ENCODE peak calls at places on chromosome 16, in seven cellular contexts. One of them, this sample, is unnamed.

GRCh38 chr16:87896924-87897562 is 27.7 kb upstream of the SLC7A5 start:
- DNase-seq in A549: no peak
- DNase-seq in K562: no peak
- DNase-seq in stomach: no peak
- DNase-seq in tibial nerve: no peak
- DNase-seq in suprapubic skin: no peak
- DNase-seq in SK-N-SH: no peak
- DNase-seq in this sample: no peak

GRCh38 chr16:80687606-80688005 is 116.8 kb downstream of the CDYL2 start:
- DNase-seq in A549: no peak
- DNase-seq in K562: no peak
- DNase-seq in stomach: no peak
- DNase-seq in tibial nerve: no peak
- DNase-seq in suprapubic skin: no peak
- DNase-seq in SK-N-SH: no peak
- DNase-seq in this sample: no peak

GRCh38 chr16:80627108-80627507 is 86.3 kb downstream of the DYNLRB2 start:
- DNase-seq in A549: no peak
- DNase-seq in K562: no peak
- DNase-seq in stomach: no peak
- DNase-seq in tibial nerve: no peak
- DNase-seq in suprapubic skin: no peak
- DNase-seq in SK-N-SH: no peak
- DNase-seq in this sample: no peak

GRCh38 chr16:26317885-26318284 is 626.1 kb downstream of the HS3ST4 start:
- DNase-seq in A549: no peak
- DNase-seq in K562: no peak
- DNase-seq in stomach: no peak
- DNase-seq in tibial nerve: no peak
- DNase-seq in suprapubic skin: no peak
- DNase-seq in SK-N-SH: no peak
- DNase-seq in this sample: no peak

GRCh38 chr16:69329369-69330285 is 761 bp downstream of the PDF start:
- DNase-seq in A549: no peak
- DNase-seq in K562: no peak
- DNase-seq in stomach: no peak
- DNase-seq in tibial nerve: no peak
- DNase-seq in suprapubic skin: no peak
- DNase-seq in SK-N-SH: peak
- DNase-seq in this sample: peak

GRCh38 chr16:3358884-3359283 is 3.2 kb downstream of the OR2C1 start:
- DNase-seq in A549: no peak
- DNase-seq in K562: no peak
- DNase-seq in stomach: no peak
- DNase-seq in tibial nerve: no peak
- DNase-seq in suprapubic skin: no peak
- DNase-seq in SK-N-SH: no peak
- DNase-seq in this sample: no peak

GRCh38 chr16:72349719-72350118 is 177.8 kb upstream of the PMFBP1 start:
- DNase-seq in A549: no peak
- DNase-seq in K562: no peak
- DNase-seq in stomach: no peak
- DNase-seq in tibial nerve: no peak
- DNase-seq in suprapubic skin: no peak
- DNase-seq in SK-N-SH: no peak
- DNase-seq in this sample: no peak

GRCh38 chr16:5062790-5063765 is 2.7 kb downstream of the C16orf89 start:
- DNase-seq in A549: no peak
- DNase-seq in K562: no peak
- DNase-seq in stomach: no peak
- DNase-seq in tibial nerve: no peak
- DNase-seq in suprapubic skin: no peak
- DNase-seq in SK-N-SH: no peak
- DNase-seq in this sample: no peak

GRCh38 chr16:88570691-88571092 is 489 bp downstream of the ZC3H18 start:
- DNase-seq in A549: no peak
- DNase-seq in K562: peak
- DNase-seq in stomach: no peak
- DNase-seq in tibial nerve: no peak
- DNase-seq in suprapubic skin: no peak
- DNase-seq in SK-N-SH: no peak
- DNase-seq in this sample: no peak

GRCh38 chr16:7342598-7342997 is 10.0 kb downstream of the RBFOX1 start:
- DNase-seq in A549: no peak
- DNase-seq in K562: no peak
- DNase-seq in stomach: no peak
- DNase-seq in tibial nerve: no peak
- DNase-seq in suprapubic skin: no peak
- DNase-seq in SK-N-SH: no peak
- DNase-seq in this sample: no peak

GRCh38 chr16:316741-317464 is 33.9 kb downstream of the PDIA2 start:
- DNase-seq in A549: no peak
- DNase-seq in K562: no peak
- DNase-seq in stomach: no peak
- DNase-seq in tibial nerve: no peak
- DNase-seq in suprapubic skin: no peak
- DNase-seq in SK-N-SH: no peak
- DNase-seq in this sample: no peak

GRCh38 chr16:71526111-71526998 is at the start of gene CHST4:
- DNase-seq in A549: peak
- DNase-seq in K562: no peak
- DNase-seq in stomach: no peak
- DNase-seq in tibial nerve: no peak
- DNase-seq in suprapubic skin: no peak
- DNase-seq in SK-N-SH: no peak
- DNase-seq in this sample: no peak

DNA sequence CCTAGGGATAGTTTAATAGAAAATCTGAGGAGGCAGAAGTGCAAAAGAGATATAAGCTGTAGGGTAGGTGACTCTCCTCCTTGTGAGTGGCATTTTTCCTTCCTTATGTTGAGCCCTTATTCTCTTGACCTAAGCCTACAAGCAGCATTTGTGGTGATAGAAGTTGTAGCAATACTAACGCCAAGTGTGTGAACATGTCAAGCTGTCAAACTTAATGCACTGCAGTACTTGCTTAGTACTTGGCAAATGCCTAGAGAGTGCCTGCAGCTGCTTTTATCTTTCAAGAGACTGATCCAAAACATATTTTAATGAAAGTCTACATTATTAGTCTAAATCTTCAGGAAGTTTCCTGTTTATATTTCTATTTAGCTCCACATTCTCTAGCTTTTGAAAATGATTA is 83.2 kb downstream of the CNTNAP4 start:
- DNase-seq in A549: no peak
- DNase-seq in K562: no peak
- DNase-seq in stomach: no peak
- DNase-seq in tibial nerve: no peak
- DNase-seq in suprapubic skin: no peak
- DNase-seq in SK-N-SH: no peak
- DNase-seq in this sample: no peak
- TF ChIP-seq EP300 in A549: no peak
- TF ChIP-seq EP300 in K562: no peak
- TF ChIP-seq EP300 in stomach: no peak
- TF ChIP-seq EP300 in tibial nerve: no peak
- TF ChIP-seq EP300 in suprapubic skin: no peak
- TF ChIP-seq EP300 in SK-N-SH: no peak
- TF ChIP-seq EP300 in this sample: no peak

DNA sequence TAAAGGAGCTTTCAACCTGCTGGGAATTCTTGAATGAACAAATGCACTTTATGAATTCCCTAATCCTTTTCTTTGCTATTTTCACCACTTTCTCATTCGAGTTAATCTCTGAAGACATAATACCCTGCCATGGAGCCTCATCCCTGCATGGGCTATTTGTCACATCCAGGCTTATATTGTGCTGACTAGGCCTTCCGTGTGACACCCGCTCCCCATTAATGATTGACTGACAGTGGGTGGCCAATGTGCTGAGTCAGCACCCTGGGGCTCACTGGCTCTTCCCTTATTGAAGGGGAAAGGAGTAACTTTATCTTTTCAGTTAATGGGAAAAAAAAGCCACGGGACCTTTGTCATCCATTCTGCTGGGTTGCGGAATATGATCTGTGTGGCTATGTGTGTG is 1024.8 kb upstream of the EEF2KMT start:
- DNase-seq in A549: no peak
- DNase-seq in K562: no peak
- DNase-seq in stomach: no peak
- DNase-seq in tibial nerve: no peak
- DNase-seq in suprapubic skin: no peak
- DNase-seq in SK-N-SH: no peak
- DNase-seq in this sample: no peak
- TF ChIP-seq EP300 in A549: no peak
- TF ChIP-seq EP300 in K562: no peak
- TF ChIP-seq EP300 in stomach: no peak
- TF ChIP-seq EP300 in tibial nerve: no peak
- TF ChIP-seq EP300 in suprapubic skin: no peak
- TF ChIP-seq EP300 in SK-N-SH: no peak
- TF ChIP-seq EP300 in this sample: no peak

GRCh38 chr16:56450901-56451752 is at the start of the genes NUDT21 and OGFOD1:
- DNase-seq in A549: peak
- DNase-seq in K562: peak
- DNase-seq in stomach: peak
- DNase-seq in tibial nerve: peak
- DNase-seq in suprapubic skin: peak
- DNase-seq in SK-N-SH: peak
- DNase-seq in this sample: peak
- TF ChIP-seq EP300 in A549: no peak
- TF ChIP-seq EP300 in K562: no peak
- TF ChIP-seq EP300 in stomach: peak
- TF ChIP-seq EP300 in tibial nerve: peak
- TF ChIP-seq EP300 in suprapubic skin: no peak
- TF ChIP-seq EP300 in SK-N-SH: no peak
- TF ChIP-seq EP300 in this sample: no peak

GRCh38 chr16:14652726-14653125 is 20.0 kb downstream of the BFAR start:
- DNase-seq in A549: no peak
- DNase-seq in K562: no peak
- DNase-seq in stomach: no peak
- DNase-seq in tibial nerve: no peak
- DNase-seq in suprapubic skin: no peak
- DNase-seq in SK-N-SH: no peak
- DNase-seq in this sample: no peak

DNA sequence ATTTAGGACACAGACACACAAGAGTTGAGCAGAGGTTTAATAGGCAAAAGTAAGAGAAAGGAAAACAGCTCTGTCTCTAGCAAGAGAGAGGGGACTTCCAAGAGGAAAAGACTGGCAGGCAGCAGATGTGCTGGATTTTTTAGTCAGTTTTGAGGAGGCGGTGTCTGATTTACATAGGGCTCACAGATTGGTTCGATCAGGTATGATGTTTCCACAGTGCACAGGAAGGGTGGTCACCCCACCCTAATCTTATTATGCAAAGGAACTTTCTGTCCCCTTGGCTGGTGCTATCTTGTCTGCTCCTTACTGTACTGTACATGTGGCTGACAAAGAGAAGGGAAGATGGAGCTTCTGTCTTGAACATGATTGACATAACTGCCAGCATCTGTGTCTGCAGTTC is 25.3 kb downstream of the BFAR start:
- DNase-seq in A549: no peak
- DNase-seq in K562: no peak
- DNase-seq in stomach: no peak
- DNase-seq in tibial nerve: no peak
- DNase-seq in suprapubic skin: no peak
- DNase-seq in SK-N-SH: no peak
- DNase-seq in this sample: no peak
- TF ChIP-seq EP300 in A549: no peak
- TF ChIP-seq EP300 in K562: no peak
- TF ChIP-seq EP300 in stomach: no peak
- TF ChIP-seq EP300 in tibial nerve: no peak
- TF ChIP-seq EP300 in suprapubic skin: no peak
- TF ChIP-seq EP300 in SK-N-SH: no peak
- TF ChIP-seq EP300 in this sample: no peak

DNA sequence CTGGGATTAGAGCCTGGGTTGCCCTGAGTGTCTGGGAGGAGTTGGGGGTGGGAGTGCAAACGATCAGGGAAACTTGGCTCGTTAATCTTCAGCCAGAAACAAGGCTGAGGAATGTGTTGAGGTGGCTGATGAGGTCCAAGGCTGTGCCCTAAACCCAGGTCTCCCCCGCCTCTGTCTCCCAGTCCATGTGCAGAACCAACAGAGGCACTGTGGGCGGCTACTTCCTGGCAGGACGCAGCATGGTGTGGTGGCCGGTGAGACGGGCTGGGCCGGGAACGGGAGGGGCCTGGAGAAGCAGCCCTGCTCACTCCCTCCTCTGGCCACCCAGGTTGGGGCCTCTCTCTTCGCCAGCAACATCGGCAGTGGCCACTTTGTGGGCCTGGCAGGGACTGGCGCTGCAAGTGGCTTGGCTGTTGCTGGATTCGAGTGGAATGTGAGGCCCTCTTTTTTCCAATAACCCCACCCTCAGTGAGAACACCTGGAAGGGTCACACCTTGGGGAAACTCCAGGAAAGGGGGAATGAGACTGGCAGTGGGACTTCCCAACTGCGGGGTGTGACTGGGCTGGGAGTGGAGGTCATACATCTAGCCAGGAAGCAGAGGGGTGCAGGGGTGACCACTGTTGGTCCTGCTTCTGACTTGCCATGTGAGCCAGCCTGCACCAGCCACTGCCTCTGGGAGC is 1.7 kb downstream of the SLC5A2 start:
- DNase-seq in A549: no peak
- DNase-seq in K562: peak
- DNase-seq in stomach: peak
- DNase-seq in tibial nerve: no peak
- DNase-seq in suprapubic skin: no peak
- DNase-seq in SK-N-SH: no peak
- DNase-seq in this sample: no peak
- TF ChIP-seq EP300 in A549: no peak
- TF ChIP-seq EP300 in K562: no peak
- TF ChIP-seq EP300 in stomach: no peak
- TF ChIP-seq EP300 in tibial nerve: no peak
- TF ChIP-seq EP300 in suprapubic skin: no peak
- TF ChIP-seq EP300 in SK-N-SH: no peak
- TF ChIP-seq EP300 in this sample: no peak

DNA sequence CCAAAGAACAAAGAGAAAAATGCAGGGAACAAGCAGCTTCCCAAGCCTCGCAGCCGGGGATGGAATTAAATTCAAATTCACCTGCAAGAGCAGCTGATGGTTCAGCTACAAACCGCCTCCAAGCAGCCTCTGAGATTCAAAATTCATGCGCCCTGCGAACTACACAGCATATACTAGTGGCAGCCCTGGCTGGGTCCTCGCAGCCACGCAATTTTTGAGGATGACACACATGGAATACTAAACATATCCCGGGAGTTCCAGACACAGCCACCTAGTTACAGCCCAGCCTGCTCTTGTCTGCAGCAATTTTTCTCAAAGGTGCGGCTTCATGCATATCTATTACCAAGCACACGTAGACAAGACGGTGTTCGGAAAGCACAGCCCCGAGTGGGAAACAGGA is 35.9 kb upstream of the KIFC3 start:
- DNase-seq in A549: no peak
- DNase-seq in K562: no peak
- DNase-seq in stomach: no peak
- DNase-seq in tibial nerve: no peak
- DNase-seq in suprapubic skin: no peak
- DNase-seq in SK-N-SH: no peak
- DNase-seq in this sample: no peak
- TF ChIP-seq EP300 in A549: no peak
- TF ChIP-seq EP300 in K562: no peak
- TF ChIP-seq EP300 in stomach: no peak
- TF ChIP-seq EP300 in tibial nerve: no peak
- TF ChIP-seq EP300 in suprapubic skin: no peak
- TF ChIP-seq EP300 in SK-N-SH: no peak
- TF ChIP-seq EP300 in this sample: no peak

GRCh38 chr16:12646098-12646489 is 157.6 kb downstream of the CPPED1 start:
- DNase-seq in A549: no peak
- DNase-seq in K562: no peak
- DNase-seq in stomach: no peak
- DNase-seq in tibial nerve: no peak
- DNase-seq in suprapubic skin: no peak
- DNase-seq in SK-N-SH: no peak
- DNase-seq in this sample: no peak
- TF ChIP-seq EP300 in A549: no peak
- TF ChIP-seq EP300 in K562: no peak
- TF ChIP-seq EP300 in stomach: no peak
- TF ChIP-seq EP300 in tibial nerve: no peak
- TF ChIP-seq EP300 in suprapubic skin: no peak
- TF ChIP-seq EP300 in SK-N-SH: no peak
- TF ChIP-seq EP300 in this sample: no peak